ENCODE peak calls at places on chromosome 14, in five cellular contexts. One of them, this sample, is unnamed.

GRCh38 chr14:61476737-61477410 is 155.5 kb downstream of the PRKCH start:
- DNase-seq in breast epithelium: no peak
- DNase-seq in HFF-Myc: peak
- DNase-seq in thyroid gland: peak
- DNase-seq in AG04450: peak
- DNase-seq in this sample: peak

GRCh38 chr14:23387916-23388882 is 11.4 kb downstream of the CMTM5 start:
- DNase-seq in breast epithelium: no peak
- DNase-seq in thyroid gland: no peak
- DNase-seq in AG04450: no peak
- DNase-seq in HFF-Myc: no peak
- DNase-seq in this sample: no peak

GRCh38 chr14:102878970-102879460 is 43.4 kb upstream of the AMN start:
- DNase-seq in breast epithelium: no peak
- DNase-seq in thyroid gland: peak
- DNase-seq in HFF-Myc: no peak
- DNase-seq in AG04450: no peak
- DNase-seq in this sample: no peak

GRCh38 chr14:99274346-99275221 is 2.6 kb upstream of the BCL11B start:
- DNase-seq in thyroid gland: peak
- DNase-seq in AG04450: no peak
- DNase-seq in HFF-Myc: peak
- DNase-seq in breast epithelium: peak
- DNase-seq in this sample: peak

GRCh38 chr14:104117341-104118005 is 20.9 kb upstream of the KIF26A start:
- DNase-seq in breast epithelium: no peak
- DNase-seq in thyroid gland: peak
- DNase-seq in AG04450: no peak
- DNase-seq in HFF-Myc: no peak
- DNase-seq in this sample: no peak

GRCh38 chr14:90506748-90507147 is 109.9 kb downstream of the CALM1 start:
- DNase-seq in thyroid gland: no peak
- DNase-seq in breast epithelium: no peak
- DNase-seq in HFF-Myc: no peak
- DNase-seq in AG04450: no peak
- DNase-seq in this sample: no peak

GRCh38 chr14:68464716-68465115 is 328.2 kb downstream of the ZFP36L1 start:
- DNase-seq in thyroid gland: no peak
- DNase-seq in breast epithelium: no peak
- DNase-seq in HFF-Myc: no peak
- DNase-seq in AG04450: no peak
- DNase-seq in this sample: no peak

GRCh38 chr14:20455355-20456300 is 602 bp downstream of the APEX1 start:
- DNase-seq in HFF-Myc: no peak
- DNase-seq in thyroid gland: no peak
- DNase-seq in breast epithelium: no peak
- DNase-seq in AG04450: peak
- DNase-seq in this sample: peak

GRCh38 chr14:38056270-38056669 is 151.4 kb upstream of the SSTR1 start:
- DNase-seq in thyroid gland: no peak
- DNase-seq in AG04450: no peak
- DNase-seq in breast epithelium: no peak
- DNase-seq in HFF-Myc: no peak
- DNase-seq in this sample: no peak

GRCh38 chr14:98946995-98947394 is 325.0 kb downstream of the BCL11B start:
- DNase-seq in AG04450: no peak
- DNase-seq in thyroid gland: peak
- DNase-seq in HFF-Myc: no peak
- DNase-seq in breast epithelium: no peak
- DNase-seq in this sample: no peak

GRCh38 chr14:95468416-95469133 is 47.9 kb downstream of the SYNE3 start:
- DNase-seq in breast epithelium: no peak
- DNase-seq in thyroid gland: no peak
- DNase-seq in AG04450: no peak
- DNase-seq in HFF-Myc: no peak
- DNase-seq in this sample: no peak

GRCh38 chr14:49992901-49993335 is 100.0 kb downstream of the ARF6 start:
- DNase-seq in breast epithelium: no peak
- DNase-seq in thyroid gland: no peak
- DNase-seq in AG04450: no peak
- DNase-seq in HFF-Myc: no peak
- DNase-seq in this sample: no peak

GRCh38 chr14:61346221-61346620 is 24.8 kb downstream of the PRKCH start:
- DNase-seq in HFF-Myc: no peak
- DNase-seq in thyroid gland: no peak
- DNase-seq in AG04450: no peak
- DNase-seq in breast epithelium: no peak
- DNase-seq in this sample: no peak

GRCh38 chr14:104240426-104241157 is 102.2 kb downstream of the KIF26A start:
- DNase-seq in AG04450: no peak
- DNase-seq in thyroid gland: no peak
- DNase-seq in breast epithelium: no peak
- DNase-seq in HFF-Myc: no peak
- DNase-seq in this sample: no peak

GRCh38 chr14:55254581-55254980 is 16.6 kb upstream of the FBXO34 start:
- DNase-seq in breast epithelium: no peak
- DNase-seq in thyroid gland: no peak
- DNase-seq in HFF-Myc: no peak
- DNase-seq in AG04450: no peak
- DNase-seq in this sample: no peak

GRCh38 chr14:53608369-53608768 is 348.3 kb downstream of the BMP4 start:
- DNase-seq in AG04450: no peak
- DNase-seq in thyroid gland: no peak
- DNase-seq in HFF-Myc: no peak
- DNase-seq in breast epithelium: no peak
- DNase-seq in this sample: no peak

GRCh38 chr14:53214384-53214783 is 61.3 kb upstream of the DDHD1 start:
- DNase-seq in HFF-Myc: no peak
- DNase-seq in breast epithelium: no peak
- DNase-seq in AG04450: no peak
- DNase-seq in thyroid gland: no peak
- DNase-seq in this sample: no peak

DNA sequence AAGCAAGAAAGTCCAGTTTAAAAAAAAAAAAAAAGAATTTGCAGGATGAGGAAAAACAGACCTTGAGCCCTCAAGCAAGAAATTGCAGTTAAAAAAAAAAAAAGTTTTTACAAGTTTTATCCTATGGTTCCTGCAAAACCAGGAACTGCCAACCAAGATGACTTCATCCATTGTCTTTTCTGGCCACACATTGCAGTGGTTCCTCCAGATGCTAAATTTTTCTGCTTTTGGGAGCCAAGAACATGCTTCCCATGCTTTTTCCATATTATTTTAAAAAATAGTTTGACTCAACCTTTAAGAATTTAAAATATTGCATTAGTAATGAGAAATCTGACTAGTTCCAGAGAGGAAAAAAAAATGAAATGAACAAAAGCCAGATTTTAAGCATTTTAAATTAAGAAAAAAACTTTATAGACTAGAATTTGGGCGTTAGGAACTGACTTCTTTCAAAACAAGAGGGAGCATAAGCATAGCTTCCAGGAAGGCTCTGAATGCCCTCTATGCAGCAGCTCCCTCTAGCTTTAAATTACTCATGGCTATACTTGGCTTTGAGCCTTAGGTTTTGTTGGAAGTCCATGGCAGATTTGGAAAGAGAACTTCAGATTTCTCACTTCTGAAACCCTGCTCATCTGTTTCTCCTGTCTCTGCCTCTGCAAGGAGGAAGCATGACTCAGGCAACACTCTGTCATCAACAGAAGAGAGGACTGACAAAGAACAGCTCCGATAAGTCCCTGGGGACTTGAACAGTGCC is 124.5 kb downstream of the GPR65 start:
- DNase-seq in breast epithelium: no peak
- DNase-seq in thyroid gland: no peak
- DNase-seq in AG04450: no peak
- DNase-seq in HFF-Myc: peak
- DNase-seq in this sample: peak
- TF ChIP-seq CTCF in breast epithelium: no peak
- TF ChIP-seq CTCF in thyroid gland: no peak
- TF ChIP-seq CTCF in AG04450: no peak
- TF ChIP-seq CTCF in HFF-Myc: peak
- TF ChIP-seq CTCF in this sample: no peak

GRCh38 chr14:29796853-29797252 is 130.8 kb downstream of the PRKD1 start:
- DNase-seq in HFF-Myc: no peak
- DNase-seq in breast epithelium: no peak
- DNase-seq in thyroid gland: no peak
- DNase-seq in AG04450: no peak
- DNase-seq in this sample: no peak
- H3K4me3 ChIP-seq in HFF-Myc: no peak
- H3K4me3 ChIP-seq in breast epithelium: no peak
- H3K4me3 ChIP-seq in thyroid gland: no peak
- H3K4me3 ChIP-seq in AG04450: no peak
- H3K4me3 ChIP-seq in this sample: no peak

GRCh38 chr14:39956372-39956771 is 524.1 kb upstream of the FBXO33 start:
- DNase-seq in thyroid gland: no peak
- DNase-seq in HFF-Myc: no peak
- DNase-seq in breast epithelium: no peak
- DNase-seq in AG04450: no peak
- DNase-seq in this sample: no peak
- TF ChIP-seq CTCF in thyroid gland: no peak
- TF ChIP-seq CTCF in HFF-Myc: no peak
- TF ChIP-seq CTCF in breast epithelium: no peak
- TF ChIP-seq CTCF in AG04450: no peak
- TF ChIP-seq CTCF in this sample: no peak

GRCh38 chr14:35854696-35855270 is 28.6 kb downstream of the BRMS1L start:
- DNase-seq in thyroid gland: peak
- DNase-seq in HFF-Myc: no peak
- DNase-seq in AG04450: no peak
- DNase-seq in breast epithelium: no peak
- DNase-seq in this sample: no peak
- H3K4me3 ChIP-seq in thyroid gland: no peak
- H3K4me3 ChIP-seq in HFF-Myc: no peak
- H3K4me3 ChIP-seq in AG04450: no peak
- H3K4me3 ChIP-seq in breast epithelium: no peak
- H3K4me3 ChIP-seq in this sample: no peak

DNA sequence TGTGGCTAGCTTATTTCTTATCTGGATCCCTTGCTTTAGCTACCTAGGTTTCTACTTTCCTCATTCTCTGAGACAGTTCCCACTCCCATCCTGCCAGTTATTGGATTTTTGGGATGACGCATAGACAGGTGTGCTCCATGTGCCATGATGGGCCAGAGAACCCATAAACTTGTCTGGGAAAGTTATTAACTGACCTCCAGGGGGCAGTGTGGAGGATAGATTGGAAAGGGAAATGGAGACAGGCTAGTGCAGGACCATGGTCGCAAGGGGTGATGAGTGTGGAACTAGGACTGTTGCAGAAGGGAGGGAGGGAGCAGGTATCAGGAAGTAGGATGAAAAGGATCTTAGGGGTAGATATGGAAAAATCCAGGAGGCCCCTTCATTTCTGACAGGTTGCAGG is 80.3 kb downstream of the ESRRB start:
- DNase-seq in AG04450: no peak
- DNase-seq in thyroid gland: peak
- DNase-seq in HFF-Myc: peak
- DNase-seq in breast epithelium: no peak
- DNase-seq in this sample: no peak
- TF ChIP-seq CTCF in AG04450: peak
- TF ChIP-seq CTCF in thyroid gland: no peak
- TF ChIP-seq CTCF in HFF-Myc: peak
- TF ChIP-seq CTCF in breast epithelium: no peak
- TF ChIP-seq CTCF in this sample: peak

GRCh38 chr14:73246387-73247150 is 9.3 kb downstream of the PAPLN start:
- DNase-seq in thyroid gland: no peak
- DNase-seq in breast epithelium: no peak
- DNase-seq in HFF-Myc: no peak
- DNase-seq in AG04450: no peak
- DNase-seq in this sample: no peak
- H3K4me3 ChIP-seq in thyroid gland: peak
- H3K4me3 ChIP-seq in breast epithelium: peak
- H3K4me3 ChIP-seq in HFF-Myc: peak
- H3K4me3 ChIP-seq in AG04450: peak
- H3K4me3 ChIP-seq in this sample: no peak

GRCh38 chr14:94129111-94129757 is at the start of gene IFI27L2:
- DNase-seq in HFF-Myc: no peak
- DNase-seq in breast epithelium: peak
- DNase-seq in AG04450: peak
- DNase-seq in thyroid gland: peak
- DNase-seq in this sample: no peak
- TF ChIP-seq CTCF in HFF-Myc: no peak
- TF ChIP-seq CTCF in breast epithelium: peak
- TF ChIP-seq CTCF in AG04450: peak
- TF ChIP-seq CTCF in thyroid gland: no peak
- TF ChIP-seq CTCF in this sample: peak

This sample was measured in AG09309.